ENCODE peak calls at places on chromosome X, in nine cellular contexts. D is pancreas; V is GM23338; Z is AG04450; M is A549; Y is thoracic aorta; K is PC-3; Q is CD8-positive, alpha-beta T cell; W is endothelial cell of umbilical vein. P is an unnamed sample.

GRCh38 chrX:73823473-73824004 is 260.5 kb downstream of the CHIC1 start:
- DNase-seq in K (no peak), M (no peak), W (no peak), Z (no peak), Q (no peak), D (no peak), Y (no peak), V (no peak), P (no peak)

GRCh38 chrX:20330545-20330944 is 63.8 kb upstream of the RPS6KA3 start:
- DNase-seq in Q (no peak), D (no peak), K (no peak), Y (no peak), W (no peak), M (no peak), Z (no peak), V (peak; percentile 15), P (no peak)

GRCh38 chrX:120145295-120145925 is 13.0 kb upstream of the RHOXF2 start:
- DNase-seq in D (no peak), W (no peak), M (no peak), Y (no peak), K (no peak), Q (no peak), V (no peak), Z (no peak), P (no peak)

GRCh38 chrX:154918060-154918483 is 31.9 kb downstream of the F8A1 start:
- DNase-seq in Q (no peak), Y (peak; percentile 1), K (peak; percentile 84), Z (peak; percentile 71), D (peak; percentile 32), W (peak; percentile 67), V (peak; percentile 72), M (peak; percentile 74), P (peak; percentile 14)

GRCh38 chrX:94854251-94854650 is 1180.2 kb downstream of the FAM133A start:
- DNase-seq in K (no peak), V (no peak), M (no peak), Y (no peak), W (no peak), Q (no peak), D (no peak), Z (no peak), P (no peak)

GRCh38 chrX:71637848-71638247 is 19.5 kb upstream of the CXCR3 start:
- DNase-seq in Z (no peak), V (no peak), Y (no peak), Q (no peak), D (no peak), W (peak; percentile 72), K (peak; percentile 51), M (no peak), P (no peak)

GRCh38 chrX:119041175-119041574 is 31.6 kb upstream of the CT47C1 start:
- DNase-seq in M (peak; percentile 50), Z (peak; percentile 45), W (peak; percentile 90), Q (no peak), V (no peak), D (peak; percentile 65), K (peak; percentile 82), Y (peak; percentile 43), P (peak; percentile 82)

GRCh38 chrX:148382983-148383382 is 117.4 kb upstream of the AFF2 start:
- DNase-seq in K (no peak), Y (no peak), Q (no peak), M (no peak), D (no peak), V (peak; percentile 43), W (no peak), Z (no peak), P (no peak)

GRCh38 chrX:17692709-17693346 is 44.5 kb upstream of the SCML1 start:
- DNase-seq in Q (no peak), Y (no peak), D (no peak), W (no peak), M (no peak), V (peak; percentile 55), Z (peak; percentile 24), K (peak; percentile 63), P (no peak)

GRCh38 chrX:129755779-129756650 is 17.2 kb downstream of the XPNPEP2 start:
- DNase-seq in M (no peak), W (no peak), D (no peak), Q (no peak), K (no peak), V (peak; percentile 55), Y (no peak), Z (no peak), P (no peak)

GRCh38 chrX:107205770-107206696 is at the start of the genes DNAAF6 and NUP62CL:
- DNase-seq in D (peak; percentile 78), K (peak; percentile 70), Q (peak; percentile 36), V (peak; percentile 91), W (peak; percentile 14), M (peak; percentile 89), Y (peak; percentile 1), Z (no peak), P (peak; percentile 62)

GRCh38 chrX:45077748-45078424 is 122.8 kb downstream of the DIPK2B start:
- DNase-seq in D (no peak), Z (no peak), Q (no peak), V (no peak), M (no peak), K (no peak), Y (no peak), W (no peak), P (no peak)

GRCh38 chrX:10012776-10013175 is 45.6 kb downstream of the CLDN34 start:
- DNase-seq in W (no peak), Z (no peak), V (no peak), Q (no peak), Y (no peak), K (no peak), D (no peak), M (no peak), P (peak; percentile 42)
- H3K27ac ChIP-seq in W (peak overlapping the region; percentile 87), Z (no peak overlapping the region), V (no peak overlapping the region), Q (no peak overlapping the region), Y (no peak overlapping the region), K (no peak overlapping the region), D (no peak overlapping the region), M (peak overlapping the region; percentile 84), P (no peak overlapping the region)

GRCh38 chrX:68433155-68433980 is at the start of gene OPHN1:
- DNase-seq in Z (no peak), K (peak; percentile 88), W (peak; percentile 72), Q (no peak), V (peak; percentile 89), M (peak; percentile 80), D (peak; percentile 72), Y (peak; percentile 4), P (peak; percentile 85)
- H3K4me3 ChIP-seq in Z (peak within 1 kb of the TSS; percentile 67), K (peak within 1 kb of the TSS; percentile 91), W (peak within 1 kb of the TSS; percentile 59), Q (peak within 1 kb of the TSS; percentile 15), V (peak within 1 kb of the TSS; percentile 79), M (peak within 1 kb of the TSS; percentile 60), D (peak within 1 kb of the TSS; percentile 56), Y (peak within 1 kb of the TSS; percentile 85), P (peak within 1 kb of the TSS; percentile 33)

DNA sequence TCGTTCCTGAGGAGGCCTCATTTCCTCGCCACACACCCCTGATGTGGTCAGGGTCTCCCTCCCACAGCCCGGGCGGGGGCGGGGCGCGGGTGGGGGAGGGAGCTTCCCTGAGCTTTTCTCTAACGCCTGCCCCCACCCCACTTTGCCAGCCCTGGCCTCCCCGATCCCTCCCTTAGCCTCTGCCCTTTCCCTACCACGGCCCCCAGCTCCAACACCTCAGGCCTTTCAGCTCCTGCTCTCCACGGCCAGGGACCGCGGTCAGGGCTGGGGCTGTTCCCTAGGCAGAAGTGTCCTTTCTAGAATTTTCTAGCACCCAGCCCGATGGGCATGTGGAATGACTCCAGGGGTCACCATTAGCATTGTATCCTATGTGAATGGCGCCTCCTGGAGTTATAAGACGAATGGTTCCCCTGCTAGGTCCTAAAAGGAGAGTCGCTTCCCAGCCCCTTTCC is 201.3 kb upstream of the BCOR start:
- DNase-seq in V (peak; percentile 74), K (no peak), Y (no peak), D (no peak), Q (no peak), W (peak; percentile 6), Z (no peak), M (no peak), P (no peak)
- TF ChIP-seq CTCF in V (peak; percentile 57), K (peak; percentile 32), Y (no peak), D (no peak), Q (no peak), W (peak; percentile 17), Z (peak; percentile 24), M (no peak), P (no peak)

GRCh38 chrX:104316739-104317138 is 62.0 kb upstream of the ESX1 start:
- DNase-seq in M (no peak), V (no peak), W (no peak), Z (no peak), K (no peak), Y (no peak), Q (no peak), D (no peak), P (no peak)
- H3K27ac ChIP-seq in M (no peak overlapping the region), V (no peak overlapping the region), W (no peak overlapping the region), Z (no peak overlapping the region), K (no peak overlapping the region), Y (no peak overlapping the region), Q (no peak overlapping the region), D (no peak overlapping the region), P (no peak overlapping the region)

P was measured in Peyer's patch.